ENCODE peak calls at places on chromosomes 12 and 14, in six cellular contexts. K is K562, T is GM12878, Q is GM12891, N is H1, C is HepG2. J is an unnamed sample.

GRCh38 chr12:132448453-132448800 is 41.5 kb upstream of the FBRSL1 start:
- DNase-seq in K (no peak), T (no peak), Q (no peak), N (no peak), C (no peak), J (no peak)

GRCh38 chr12:106632797-106633450 is 50.1 kb downstream of the RFX4 start:
- DNase-seq in K (no peak), T (no peak), Q (no peak), N (no peak), C (peak), J (no peak)

GRCh38 chr14:75042040-75042439 is 9.2 kb downstream of the MLH3 start:
- DNase-seq in K (no peak), T (no peak), Q (no peak), N (no peak), C (no peak), J (no peak)

GRCh38 chr12:12604790-12605189 is 6.9 kb upstream of the CREBL2 start:
- DNase-seq in K (no peak), T (no peak), Q (no peak), N (no peak), C (no peak), J (no peak)

GRCh38 chr14:56004807-56005579 is 113.2 kb upstream of the PELI2 start:
- DNase-seq in K (peak), T (peak), Q (no peak), N (no peak), C (no peak), J (no peak)

GRCh38 chr12:47867496-47867941 is 37.3 kb downstream of the VDR start:
- DNase-seq in K (peak), T (no peak), Q (no peak), N (no peak), C (no peak), J (no peak)

GRCh38 chr14:71021347-71022014 is 114.2 kb downstream of the PCNX1 start:
- DNase-seq in K (no peak), T (no peak), Q (no peak), N (no peak), C (no peak), J (no peak)

GRCh38 chr14:69848903-69849391 is 30.3 kb upstream of the SMOC1 start:
- DNase-seq in K (no peak), T (no peak), Q (no peak), N (no peak), C (peak), J (no peak)

GRCh38 chr12:91109148-91109564 is 2.1 kb downstream of the LUM start:
- DNase-seq in K (peak), T (peak), Q (no peak), N (peak), C (peak), J (no peak)

GRCh38 chr12:68227356-68227755 is 1.7 kb upstream of the IL26 start:
- DNase-seq in K (no peak), T (no peak), Q (no peak), N (no peak), C (no peak), J (no peak)

GRCh38 chr14:80681651-80682050 is 259.9 kb downstream of the CEP128 start:
- DNase-seq in K (no peak), T (no peak), Q (no peak), N (no peak), C (no peak), J (no peak)

GRCh38 chr12:103313894-103314293 is 181.9 kb downstream of the C12orf42 start:
- DNase-seq in K (no peak), T (peak), Q (no peak), N (no peak), C (no peak), J (no peak)

GRCh38 chr12:125773033-125773432 is 707.8 kb downstream of the AACS start:
- DNase-seq in K (peak), T (no peak), Q (no peak), N (peak), C (peak), J (peak)

GRCh38 chr12:9626291-9626690 is 18.6 kb upstream of the KLRB1 start:
- DNase-seq in K (no peak), T (no peak), Q (no peak), N (no peak), C (no peak), J (no peak)

GRCh38 chr14:68951800-68952540 is 27.1 kb downstream of the ACTN1 start:
- DNase-seq in K (no peak), T (no peak), Q (no peak), N (no peak), C (no peak), J (no peak)

GRCh38 chr14:103879570-103880333 is 32.4 kb upstream of the PPP1R13B start:
- DNase-seq in K (peak), T (no peak), Q (no peak), N (peak), C (peak), J (no peak)

GRCh38 chr12:78194448-78194847 is 363.8 kb downstream of the NAV3 start:
- DNase-seq in K (no peak), T (no peak), Q (no peak), N (no peak), C (no peak), J (no peak)

GRCh38 chr12:102080842-102081241 is 19.1 kb upstream of the WASHC3 start:
- DNase-seq in K (no peak), T (no peak), Q (no peak), N (no peak), C (no peak), J (no peak)
- TF ChIP-seq POLR2A in K (no peak), T (no peak), Q (no peak), N (no peak), C (no peak), J (no peak)

GRCh38 chr12:52045794-52046199 is 5.4 kb upstream of the NR4A1 start:
- DNase-seq in K (no peak), T (no peak), Q (no peak), N (no peak), C (no peak), J (no peak)
- TF ChIP-seq POLR2AphosphoS5 in K (no peak), T (no peak), Q (no peak), N (no peak), C (no peak), J (no peak)

GRCh38 chr12:116931665-116932064 is 20.9 kb downstream of the FBXW8 start:
- DNase-seq in K (no peak), T (no peak), Q (no peak), N (no peak), C (no peak), J (no peak)
- TF ChIP-seq TAF1 in K (no peak), T (no peak), Q (no peak), N (no peak), C (no peak), J (no peak)

GRCh38 chr12:57603758-57604453 is 718 bp upstream of the DTX3 start:
- DNase-seq in K (no peak), T (no peak), Q (no peak), N (peak), C (no peak), J (no peak)
- TF ChIP-seq POLR2A in K (peak), T (no peak), Q (no peak), N (no peak), C (no peak), J (no peak)

GRCh38 chr14:96038920-96039632 is at the start of gene C14orf132:
- DNase-seq in K (peak), T (no peak), Q (peak), N (peak), C (no peak), J (peak)

GRCh38 chr14:96040836-96041371 is 1.7 kb downstream of the C14orf132 start:
- DNase-seq in K (no peak), T (no peak), Q (no peak), N (no peak), C (no peak), J (no peak)

GRCh38 chr14:96038558-96038919 is 623 bp upstream of the C14orf132 start:
- DNase-seq in K (no peak), T (no peak), Q (no peak), N (no peak), C (no peak), J (no peak)

GRCh38 chr14:96039633-96040311 is 610 bp downstream of the C14orf132 start:
- DNase-seq in K (no peak), T (no peak), Q (no peak), N (peak), C (no peak), J (no peak)

DNA sequence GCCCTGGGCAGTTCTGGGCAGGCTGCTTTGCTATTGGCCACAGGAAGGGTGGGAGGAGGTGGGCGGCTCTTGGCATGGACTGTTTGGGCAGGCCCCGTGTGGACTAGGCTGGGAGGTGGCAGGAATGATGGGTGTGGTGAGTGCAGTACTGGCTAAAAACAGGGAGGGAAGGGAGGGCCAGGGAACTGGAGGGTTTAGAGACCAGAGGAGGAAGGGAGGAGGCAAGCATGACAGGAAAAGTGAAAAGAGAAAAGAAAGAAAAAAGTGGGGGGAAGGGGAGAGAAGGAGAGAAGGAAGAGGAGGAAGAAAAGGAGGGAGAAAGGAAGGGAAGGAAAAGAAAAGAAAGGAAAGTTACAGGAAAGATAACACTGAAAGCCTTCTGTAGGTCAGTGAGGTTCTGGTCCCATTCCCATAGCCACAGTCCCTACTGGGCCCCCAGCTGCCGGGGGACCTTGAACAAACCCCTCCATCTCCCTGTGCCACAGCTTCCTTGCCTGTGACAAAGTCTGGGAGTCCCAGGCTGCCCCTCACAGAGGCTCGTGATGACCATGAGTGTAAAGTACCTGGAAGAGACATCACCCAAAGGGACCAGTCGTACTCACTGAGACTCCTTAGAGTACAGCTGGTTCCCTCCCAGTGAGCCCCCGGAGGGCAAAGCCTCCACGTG is 1.1 kb upstream of the C14orf132 start:
- DNase-seq in K (no peak), T (no peak), Q (no peak), N (no peak), C (no peak), J (no peak)
- TF ChIP-seq POLR2AphosphoS5 in K (no peak), T (no peak), Q (no peak), N (no peak), C (no peak), J (no peak)

GRCh38 chr12:46385439-46385838 is 12.9 kb upstream of the SLC38A2 start:
- DNase-seq in K (no peak), T (no peak), Q (no peak), N (no peak), C (peak), J (no peak)

GRCh38 chr12:46386877-46387629 is 14.5 kb upstream of the SLC38A2 start:
- DNase-seq in K (peak), T (no peak), Q (no peak), N (no peak), C (no peak), J (no peak)

GRCh38 chr12:46384451-46385301 is 12.1 kb upstream of the SLC38A2 start:
- DNase-seq in K (no peak), T (no peak), Q (no peak), N (no peak), C (no peak), J (no peak)

GRCh38 chr12:46387697-46388096 is 15.1 kb upstream of the SLC38A2 start:
- DNase-seq in K (no peak), T (no peak), Q (no peak), N (no peak), C (no peak), J (no peak)

DNA sequence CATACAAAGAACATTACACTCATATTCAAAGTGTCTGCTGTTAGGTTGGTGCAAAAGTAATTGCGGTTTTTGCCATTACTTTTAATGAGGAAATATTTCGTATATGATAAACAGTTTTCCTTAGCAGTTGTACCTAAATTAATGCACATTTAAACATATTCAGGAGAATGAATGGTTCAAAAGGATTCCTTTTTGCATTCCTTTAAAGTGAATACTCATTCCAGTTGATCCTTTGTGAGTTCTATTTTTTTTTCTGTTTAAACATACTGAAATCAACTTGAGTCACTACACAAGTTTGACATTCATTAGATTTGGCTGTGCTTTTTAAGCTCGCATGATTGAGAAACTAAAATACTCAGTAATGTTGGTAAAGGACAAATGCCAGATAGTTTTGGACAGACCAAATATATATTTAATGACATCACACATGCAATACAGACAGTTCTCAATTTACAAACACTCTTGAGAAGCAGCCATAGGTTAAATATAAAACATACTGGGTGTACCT is 13.8 kb upstream of the SLC38A2 start:
- DNase-seq in K (no peak), T (no peak), Q (no peak), N (no peak), C (peak), J (no peak)
- TF ChIP-seq TAF1 in K (no peak), T (no peak), Q (no peak), N (no peak), C (no peak), J (no peak)

DNA sequence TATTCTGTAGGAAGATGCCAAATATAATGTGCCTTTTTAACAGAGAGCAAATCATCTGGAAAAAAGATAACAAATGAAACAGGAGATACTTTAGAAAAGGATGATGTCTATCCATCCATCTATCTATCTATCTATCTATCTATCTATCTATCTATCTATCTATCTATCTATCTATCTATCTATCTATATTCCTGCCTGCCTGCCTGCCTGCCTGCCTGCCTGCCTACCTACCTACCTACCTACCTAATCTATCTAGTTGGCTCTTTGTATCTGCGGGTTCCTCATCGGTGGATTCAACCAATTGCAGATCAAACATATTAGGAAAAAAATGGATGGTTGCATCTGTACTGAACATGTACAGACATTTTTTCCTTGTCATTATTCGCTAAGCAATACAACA is 11.0 kb downstream of the PTPRB start:
- DNase-seq in K (no peak), T (no peak), Q (no peak), N (no peak), C (no peak), J (no peak)
- TF ChIP-seq POLR2A in K (no peak), T (no peak), Q (no peak), N (no peak), C (no peak), J (no peak)

GRCh38 chr12:26724309-26724702 is 108.7 kb downstream of the ITPR2 start:
- DNase-seq in K (no peak), T (no peak), Q (no peak), N (no peak), C (no peak), J (no peak)
- TF ChIP-seq POLR2AphosphoS5 in K (no peak), T (no peak), Q (no peak), N (no peak), C (no peak), J (no peak)

J was measured in GM12892.